ENCODE peak calls at places on chromosomes 6 and 20, in nine cellular contexts. F is mammary epithelial cell, Q is left lung, E is HFF-Myc, Y is astrocyte of the spinal cord, W is HL-60, X is heart left ventricle, G is fibroblast of lung, V is brain microvascular endothelial cell. J is an unnamed sample.

GRCh38 chr6:87639373-87639772 is 49.4 kb downstream of the ORC3 start:
- DNase-seq in F (no peak), Q (no peak), E (no peak), Y (no peak), W (no peak), X (no peak), G (no peak), V (no peak), J (no peak)

GRCh38 chr6:52517502-52518278 is 59.2 kb downstream of the TRAM2 start:
- DNase-seq in F (peak), Q (no peak), E (peak), Y (peak), W (no peak), X (peak), G (peak), V (peak), J (peak)

GRCh38 chr6:159988983-159989454 is 20.1 kb downstream of the IGF2R start:
- DNase-seq in F (no peak), Q (no peak), E (no peak), Y (peak), W (no peak), X (no peak), G (no peak), V (peak), J (no peak)

GRCh38 chr6:105372142-105372861 is 30.6 kb downstream of the PREP start:
- DNase-seq in F (peak), Q (no peak), E (no peak), Y (no peak), W (no peak), X (no peak), G (no peak), V (no peak), J (no peak)

GRCh38 chr6:170440437-170440836 is 112.7 kb downstream of the PSMB1 start:
- DNase-seq in F (no peak), Q (peak), E (no peak), Y (no peak), W (no peak), X (no peak), G (no peak), V (no peak), J (no peak)

GRCh38 chr6:114144887-114145851 is 174.2 kb upstream of the HDAC2 start:
- DNase-seq in F (no peak), Q (no peak), E (no peak), Y (no peak), W (no peak), X (no peak), G (no peak), V (no peak), J (no peak)

GRCh38 chr6:64831680-64832079 is 875.3 kb downstream of the EYS start:
- DNase-seq in F (no peak), Q (no peak), E (no peak), Y (no peak), W (no peak), X (no peak), G (no peak), V (no peak), J (no peak)

GRCh38 chr6:107330190-107330589 is 129.2 kb downstream of the PDSS2 start:
- DNase-seq in F (no peak), Q (no peak), E (no peak), Y (no peak), W (no peak), X (no peak), G (no peak), V (no peak), J (no peak)

GRCh38 chr20:51335329-51335841 is 207.1 kb downstream of the NFATC2 start:
- DNase-seq in F (peak), Q (no peak), E (peak), Y (peak), W (no peak), X (no peak), G (peak), V (peak), J (peak)

GRCh38 chr20:44211177-44212039 is 837 bp upstream of the OSER1 start:
- DNase-seq in F (peak), Q (no peak), E (no peak), Y (peak), W (no peak), X (no peak), G (peak), V (peak), J (peak)

GRCh38 chr20:36441027-36441414 is 100.3 kb upstream of the MYL9 start:
- DNase-seq in F (no peak), Q (no peak), E (no peak), Y (no peak), W (no peak), X (no peak), G (no peak), V (no peak), J (no peak)

DNA sequence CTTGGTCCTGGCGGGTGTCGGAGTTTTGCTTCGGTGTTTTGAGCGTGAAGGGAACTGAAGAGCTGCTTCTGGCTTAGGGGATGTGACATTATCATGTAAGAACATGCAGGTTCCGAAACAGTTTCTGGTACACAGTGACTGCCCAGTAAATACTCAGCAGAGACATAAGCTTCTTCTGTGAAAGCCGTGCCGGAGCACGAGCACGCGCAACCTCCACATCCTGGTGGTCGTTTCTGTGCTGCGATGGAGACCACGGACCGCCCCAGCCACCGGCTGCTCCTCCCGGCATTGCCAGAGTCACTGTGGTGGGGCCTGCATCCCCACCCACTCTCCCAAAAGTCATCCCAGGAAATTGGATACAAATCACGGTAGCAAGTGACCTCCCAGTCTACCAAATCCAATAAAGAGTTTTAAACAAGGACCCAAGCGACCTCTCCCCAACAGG is 18.7 kb downstream of the KIF25 start:
- DNase-seq in F (no peak), Q (no peak), E (no peak), Y (no peak), W (no peak), X (no peak), G (no peak), V (no peak), J (no peak)
- H3K4me3 ChIP-seq in F (no peak), Q (no peak), E (no peak), Y (no peak), W (no peak), X (no peak), G (no peak), V (no peak), J (no peak)

GRCh38 chr6:42230320-42231034 is 12.8 kb upstream of the MRPS10 start:
- DNase-seq in F (no peak), Q (no peak), E (no peak), Y (peak), W (no peak), X (no peak), G (peak), V (no peak), J (no peak)
- TF ChIP-seq CTCF in F (peak), Q (no peak), E (no peak), Y (peak), W (no peak), X (no peak), G (peak), V (peak), J (peak)

GRCh38 chr6:157987788-157988699 is 6.4 kb downstream of the SYNJ2 start:
- DNase-seq in F (no peak), Q (no peak), E (no peak), Y (no peak), W (no peak), X (no peak), G (no peak), V (no peak), J (no peak)

GRCh38 chr6:157991067-157991432 is 9.4 kb downstream of the SYNJ2 start:
- DNase-seq in F (no peak), Q (no peak), E (no peak), Y (no peak), W (no peak), X (no peak), G (no peak), V (no peak), J (no peak)

GRCh38 chr6:157988700-157989063 is 7.0 kb downstream of the SYNJ2 start:
- DNase-seq in F (no peak), Q (no peak), E (no peak), Y (no peak), W (no peak), X (no peak), G (no peak), V (no peak), J (no peak)

GRCh38 chr6:157990321-157991066 is 8.8 kb downstream of the SYNJ2 start:
- DNase-seq in F (no peak), Q (no peak), E (no peak), Y (peak), W (no peak), X (no peak), G (no peak), V (no peak), J (no peak)

DNA sequence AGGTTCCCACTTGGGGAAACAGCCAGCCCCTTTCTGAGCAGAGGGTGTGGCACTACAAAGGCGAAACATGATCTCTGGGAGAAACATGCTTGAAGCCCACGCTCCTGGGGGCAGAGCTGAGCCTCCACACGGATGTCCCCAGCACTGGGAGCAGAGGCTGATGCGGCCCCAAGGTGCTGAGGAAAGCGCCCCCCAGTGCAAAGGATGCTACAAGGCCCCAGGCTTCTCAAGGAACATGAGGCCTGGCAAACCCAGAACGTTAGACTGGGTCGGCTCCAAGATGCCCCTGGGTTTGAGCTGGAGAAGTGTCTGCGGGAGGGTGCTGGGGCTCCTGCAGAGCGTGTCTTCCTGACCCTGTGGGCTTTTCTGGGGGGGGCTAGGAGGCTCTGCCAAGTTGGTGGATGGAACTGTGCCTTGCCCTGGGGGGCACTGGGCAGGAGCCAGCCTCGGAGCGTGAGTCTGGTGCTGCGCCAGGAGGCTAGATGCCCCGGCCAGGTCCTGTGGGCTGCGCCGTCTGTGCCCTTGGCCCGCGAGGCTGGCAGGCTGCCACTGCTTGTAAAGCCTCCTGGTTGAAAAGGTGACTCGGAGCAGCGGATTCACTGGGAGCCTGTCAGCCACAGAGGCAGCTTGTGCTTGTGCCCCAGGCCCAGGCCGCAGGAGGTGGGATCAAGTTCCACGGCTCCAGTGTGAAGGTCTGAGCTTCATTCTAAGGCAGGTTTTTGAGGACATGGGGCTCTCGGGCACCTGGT is 8.1 kb downstream of the SYNJ2 start:
- DNase-seq in F (peak), Q (no peak), E (no peak), Y (peak), W (no peak), X (peak), G (peak), V (no peak), J (no peak)
- H3K4me3 ChIP-seq in F (no peak), Q (no peak), E (peak), Y (no peak), W (no peak), X (no peak), G (no peak), V (no peak), J (no peak)

GRCh38 chr6:34791842-34792604 is at the start of gene BLTP3A:
- DNase-seq in F (peak), Q (peak), E (no peak), Y (peak), W (peak), X (peak), G (peak), V (peak), J (peak)
- TF ChIP-seq CTCF in F (no peak), Q (no peak), E (no peak), Y (no peak), W (no peak), X (no peak), G (no peak), V (no peak), J (no peak)

DNA sequence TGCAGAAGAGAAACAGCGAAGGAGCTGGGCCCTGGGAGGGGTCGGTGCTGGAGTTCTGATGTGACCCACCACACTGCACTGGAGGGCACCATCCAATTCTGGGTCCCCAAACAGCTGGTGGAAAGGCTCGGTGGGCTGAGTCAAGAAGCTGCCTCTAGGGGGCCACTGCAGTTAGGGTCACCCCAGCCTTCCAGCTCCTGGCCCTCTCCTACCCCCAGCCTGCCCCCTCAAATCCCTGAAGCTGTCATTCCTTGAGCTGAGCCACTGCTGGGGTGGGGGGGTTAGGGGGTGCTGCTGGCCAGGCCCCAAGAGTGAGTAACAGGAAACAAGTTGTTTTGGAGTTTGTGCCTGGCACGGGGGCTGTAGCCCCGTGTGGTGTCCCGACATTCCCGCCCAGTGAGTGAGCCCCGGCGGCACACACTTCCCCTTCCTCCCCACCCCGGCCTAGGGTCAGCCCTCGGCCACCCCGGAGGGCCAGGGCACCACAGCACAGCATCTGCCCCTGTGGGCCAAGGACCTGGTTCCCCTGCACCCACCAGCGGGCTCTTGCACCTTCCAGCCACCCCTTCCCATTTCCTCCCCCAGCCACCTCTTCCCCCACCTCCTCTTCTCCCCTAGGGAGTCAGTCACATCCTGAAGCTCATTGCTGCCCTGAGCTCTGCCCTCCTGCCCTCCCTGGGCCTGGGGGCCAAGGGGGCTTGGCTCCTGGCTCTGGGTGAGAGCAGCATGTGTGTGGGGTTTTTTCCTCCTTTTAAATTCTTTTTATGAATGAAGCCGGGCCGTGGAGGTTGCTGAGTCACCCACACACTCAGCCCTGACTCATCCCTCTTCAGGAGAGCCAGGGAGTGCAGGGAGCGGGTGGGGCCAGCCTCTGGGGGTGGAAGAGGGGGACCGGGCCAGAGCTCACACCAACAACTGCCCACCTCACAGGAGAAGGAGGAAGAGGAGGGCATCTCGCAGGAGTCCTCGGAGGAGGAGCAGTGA is 4.6 kb downstream of the SMIM29 start:
- DNase-seq in F (peak), Q (peak), E (peak), Y (peak), W (no peak), X (no peak), G (peak), V (peak), J (peak)
- H3K4me3 ChIP-seq in F (no peak), Q (no peak), E (peak), Y (no peak), W (no peak), X (no peak), G (peak), V (peak), J (no peak)

GRCh38 chr6:151370509-151371078 is 20.8 kb downstream of the ZBTB2 start:
- DNase-seq in F (no peak), Q (no peak), E (no peak), Y (peak), W (no peak), X (no peak), G (peak), V (peak), J (peak)
- TF ChIP-seq CTCF in F (no peak), Q (no peak), E (no peak), Y (peak), W (no peak), X (no peak), G (peak), V (peak), J (peak)

J was measured in foreskin fibroblast.